ENCODE peak calls at places on chromosomes 16 and 17, in five cellular contexts. Y is lower leg skin, K is WTC11, N is Caco-2, X is GM23338. S is an unnamed sample.

GRCh38 chr16:9847146-9847545 is 335.1 kb downstream of the GRIN2A start:
- DNase-seq in Y (no peak), K (no peak), N (no peak), X (no peak), S (no peak)

GRCh38 chr16:66273644-66274334 is 92.7 kb upstream of the CDH5 start:
- DNase-seq in Y (peak; percentile 71), K (peak; percentile 49), N (peak; percentile 43), X (peak; percentile 47), S (no peak)

GRCh38 chr16:48365030-48365600 is 20.1 kb downstream of the SIAH1 start:
- DNase-seq in Y (no peak), K (no peak), N (no peak), X (no peak), S (no peak)

GRCh38 chr16:80009971-80010659 is 409.6 kb upstream of the MAF start:
- DNase-seq in Y (no peak), K (no peak), N (no peak), X (no peak), S (no peak)

GRCh38 chr17:82285141-82285540 is 11.6 kb upstream of the CSNK1D start:
- DNase-seq in Y (no peak), K (no peak), N (no peak), X (no peak), S (no peak)

GRCh38 chr16:23608194-23608593 is 12.1 kb upstream of the NDUFAB1 start:
- DNase-seq in Y (no peak), K (no peak), N (no peak), X (no peak), S (no peak)

GRCh38 chr16:58057784-58058183 is 32.2 kb downstream of the MMP15 start:
- DNase-seq in Y (no peak), K (no peak), N (no peak), X (no peak), S (no peak)

GRCh38 chr17:82693168-82693867 is 5.2 kb downstream of the RAB40B start:
- DNase-seq in Y (no peak), K (no peak), N (no peak), X (no peak), S (no peak)

GRCh38 chr17:76266244-76266938 is 1.2 kb downstream of the UBALD2 start:
- DNase-seq in Y (no peak), K (no peak), N (peak; percentile 56), X (no peak), S (no peak)

GRCh38 chr17:62049299-62049698 is 15.8 kb downstream of the MED13 start:
- DNase-seq in Y (no peak), K (no peak), N (no peak), X (no peak), S (no peak)

GRCh38 chr17:28926366-28926765 is 23.5 kb upstream of the DHRS13 start:
- DNase-seq in Y (no peak), K (no peak), N (no peak), X (no peak), S (no peak)

GRCh38 chr17:42804918-42805367 is 6.3 kb downstream of the CNTD1 start:
- DNase-seq in Y (no peak), K (no peak), N (peak; percentile 47), X (no peak), S (no peak)

GRCh38 chr17:18967806-18968744 is 16.1 kb downstream of the SLC5A10 start:
- DNase-seq in Y (no peak), K (no peak), N (no peak), X (no peak), S (no peak)

GRCh38 chr16:70432800-70433455 is 6.0 kb downstream of the ST3GAL2 start:
- DNase-seq in Y (no peak), K (no peak), N (no peak), X (no peak), S (no peak)

GRCh38 chr17:2393184-2393953 is 7.5 kb downstream of the MNT start:
- DNase-seq in Y (peak; percentile 97), K (peak; percentile 83), N (peak; percentile 94), X (peak; percentile 84), S (peak; percentile 95)

GRCh38 chr16:86298166-86299131 is 211.9 kb upstream of the FOXF1 start:
- DNase-seq in Y (peak; percentile 64), K (no peak), N (no peak), X (no peak), S (peak; percentile 7)

GRCh38 chr17:46212634-46213435 is 19.6 kb upstream of the KANSL1 start:
- DNase-seq in Y (no peak), K (peak; percentile 27), N (peak; percentile 65), X (peak; percentile 96), S (peak; percentile 81)

GRCh38 chr16:80519189-80519588 is 21.6 kb upstream of the DYNLRB2 start:
- DNase-seq in Y (no peak), K (no peak), N (no peak), X (no peak), S (no peak)

GRCh38 chr17:81435636-81436293 is 40.5 kb downstream of the BAHCC1 start:
- DNase-seq in Y (no peak), K (no peak), N (no peak), X (no peak), S (no peak)

GRCh38 chr16:719815-720506 is 985 bp upstream of the ANTKMT start:
- DNase-seq in Y (no peak), K (no peak), N (peak; percentile 58), X (no peak), S (no peak)

GRCh38 chr16:86428729-86429472 is 81.4 kb upstream of the FOXF1 start:
- DNase-seq in Y (no peak), K (no peak), N (no peak), X (no peak), S (no peak)

GRCh38 chr17:16406742-16407674 is 8.4 kb upstream of the TRPV2 start:
- DNase-seq in Y (peak; percentile 91), K (peak; percentile 90), N (peak; percentile 52), X (peak; percentile 96), S (peak; percentile 89)

GRCh38 chr17:67628580-67629013 is 89.1 kb upstream of the NOL11 start:
- DNase-seq in Y (no peak), K (peak; percentile 56), N (peak; percentile 20), X (peak; percentile 55), S (peak; percentile 19)
- TF ChIP-seq CTCF in Y (no peak), K (no peak), N (no peak), X (peak; percentile 41), S (peak; percentile 27)

DNA sequence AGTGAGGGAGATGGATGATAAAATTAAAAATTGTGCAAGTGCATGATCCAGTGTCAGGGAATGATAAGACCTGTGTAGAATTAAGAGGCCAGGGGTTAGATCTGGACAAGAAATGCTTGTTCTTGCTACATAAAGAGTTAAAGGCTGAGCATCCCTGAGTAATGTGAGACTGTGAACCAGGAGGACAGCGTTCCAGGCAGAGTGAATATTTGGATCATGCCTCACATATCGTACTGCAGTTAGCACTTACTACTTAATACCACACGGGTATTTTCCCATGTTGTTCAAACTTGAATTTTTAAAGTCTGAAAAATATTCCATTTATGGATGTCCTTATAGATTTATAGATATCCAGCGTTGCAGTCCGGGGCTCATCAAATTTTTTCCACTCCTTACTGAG is 535.6 kb upstream of the HSBP1 start:
- DNase-seq in Y (no peak), K (no peak), N (no peak), X (no peak), S (no peak)
- TF ChIP-seq CTCF in Y (no peak), K (no peak), N (no peak), X (no peak), S (no peak)

GRCh38 chr17:17783121-17783824 is 53.5 kb downstream of the SREBF1 start:
- DNase-seq in Y (no peak), K (peak; percentile 79), N (peak; percentile 78), X (peak; percentile 89), S (peak; percentile 88)

GRCh38 chr17:17783825-17784598 is 52.8 kb downstream of the SREBF1 start:
- DNase-seq in Y (no peak), K (peak; percentile 55), N (no peak), X (peak; percentile 76), S (peak; percentile 92)

GRCh38 chr17:17785407-17785806 is 51.4 kb downstream of the SREBF1 start:
- DNase-seq in Y (no peak), K (no peak), N (no peak), X (no peak), S (no peak)

GRCh38 chr17:17782425-17783120 is 54.2 kb downstream of the SREBF1 start:
- DNase-seq in Y (no peak), K (peak; percentile 52), N (peak; percentile 54), X (peak; percentile 61), S (peak; percentile 72)

GRCh38 chr17:17784599-17785264 is 52.1 kb downstream of the SREBF1 start:
- DNase-seq in Y (no peak), K (no peak), N (peak; percentile 36), X (peak; percentile 54), S (peak; percentile 56)
- TF ChIP-seq CTCF in Y (no peak), K (no peak), N (no peak), X (peak; percentile 24), S (peak; percentile 19)

DNA sequence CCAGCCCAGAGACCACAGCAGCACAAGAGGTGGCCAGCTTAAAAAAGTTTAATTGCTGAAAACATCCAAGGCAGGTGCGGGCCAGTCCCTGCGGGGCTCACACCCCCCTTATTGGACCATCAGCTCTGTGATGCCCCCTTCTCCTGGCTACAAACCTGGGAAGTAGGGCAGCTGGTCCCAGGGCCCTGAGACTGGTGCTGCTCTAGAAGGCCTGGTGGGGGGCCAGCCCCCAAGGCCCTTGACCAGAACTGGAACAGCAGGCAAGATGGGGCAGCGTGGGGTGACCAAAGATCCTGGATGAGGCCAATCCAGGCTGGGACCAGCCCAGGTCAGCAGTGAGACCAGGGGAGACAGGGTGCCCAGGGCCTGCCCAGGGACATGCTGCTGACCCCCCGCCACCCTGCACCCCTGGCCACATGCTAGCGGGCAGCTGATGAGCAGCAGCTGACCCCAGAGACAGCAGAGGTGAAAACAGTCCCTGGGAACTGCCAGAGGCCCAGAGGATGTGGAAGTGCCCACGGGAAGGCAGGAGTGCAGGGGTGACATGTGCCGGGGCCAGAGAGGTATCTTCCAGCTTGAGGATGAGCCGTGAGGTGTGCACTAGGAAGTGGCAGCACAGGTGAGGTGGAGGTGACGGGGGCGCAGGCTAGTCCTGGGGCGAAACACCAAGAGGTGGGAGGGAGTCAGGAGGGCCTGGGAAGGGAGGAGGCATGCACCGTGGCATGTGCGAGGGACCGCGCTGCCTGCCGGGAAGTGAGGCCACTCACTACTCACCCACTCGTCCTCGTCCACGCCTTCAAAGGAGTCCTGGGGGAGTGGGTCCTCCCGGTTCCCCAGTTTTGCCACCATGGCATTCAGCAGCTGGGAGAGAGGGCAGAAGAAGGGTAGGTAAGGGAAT is 3.6 kb upstream of the PAM16 start:
- DNase-seq in Y (no peak), K (no peak), N (no peak), X (no peak), S (no peak)
- TF ChIP-seq CTCF in Y (no peak), K (no peak), N (no peak), X (no peak), S (no peak)

GRCh38 chr17:32831223-32831622 is 45.7 kb downstream of the MYO1D start:
- DNase-seq in Y (no peak), K (no peak), N (no peak), X (no peak), S (no peak)

GRCh38 chr17:32831627-32832243 is 45.2 kb downstream of the MYO1D start:
- DNase-seq in Y (no peak), K (no peak), N (peak; percentile 69), X (no peak), S (no peak)

GRCh38 chr17:32833526-32833925 is 43.4 kb downstream of the MYO1D start:
- DNase-seq in Y (no peak), K (no peak), N (peak; percentile 66), X (no peak), S (no peak)

GRCh38 chr17:32834104-32834503 is 42.8 kb downstream of the MYO1D start:
- DNase-seq in Y (no peak), K (no peak), N (no peak), X (no peak), S (no peak)

DNA sequence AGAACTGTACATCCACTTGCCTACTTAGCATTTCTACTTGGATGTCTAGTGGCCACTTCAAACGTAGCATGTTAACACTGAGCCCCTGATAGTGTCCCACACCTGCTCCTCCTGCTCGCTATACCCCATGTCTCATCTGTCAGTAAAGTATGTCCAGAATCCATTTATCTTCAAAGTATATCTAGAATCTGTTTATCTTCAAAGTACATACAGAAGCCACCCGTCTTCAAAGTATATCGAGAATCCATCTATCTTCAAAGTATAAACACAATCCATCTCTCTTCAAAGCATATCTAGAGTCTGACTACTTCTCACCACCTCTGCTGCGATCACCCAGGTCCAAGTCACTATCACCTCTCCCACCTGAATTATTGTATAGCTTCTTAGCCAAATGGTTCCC is 43.8 kb downstream of the MYO1D start:
- DNase-seq in Y (no peak), K (no peak), N (peak; percentile 76), X (no peak), S (no peak)
- TF ChIP-seq CTCF in Y (no peak), K (no peak), N (no peak), X (no peak), S (no peak)